ENCODE peak calls at places on chromosomes 3 and 15, in seven cellular contexts. G is hepatocyte, S is MM.1S, Q is GM23248, Y is GM23338, Z is SK-N-SH, D is HCT116. X is an unnamed sample.

GRCh38 chr3:10185804-10186762 is 21.4 kb downstream of the IRAK2 start:
- DNase-seq in Y (no peak), D (no peak), S (no peak), G (no peak), Z (no peak), Q (no peak), X (no peak)

GRCh38 chr15:71646767-71647478 is 163.4 kb upstream of the NR2E3 start:
- DNase-seq in G (no peak), S (no peak), Q (no peak), D (no peak), Y (no peak), Z (no peak), X (no peak)

GRCh38 chr3:149610351-149611105 is 47.3 kb downstream of the WWTR1 start:
- DNase-seq in Y (no peak), Z (no peak), Q (no peak), G (peak; percentile 24), S (no peak), D (no peak), X (no peak)

GRCh38 chr15:94237903-94238302 is 6.5 kb downstream of the MCTP2 start:
- DNase-seq in Q (no peak), Z (no peak), Y (no peak), G (no peak), S (no peak), D (no peak), X (no peak)

GRCh38 chr3:47573190-47574172 is 5.2 kb downstream of the CSPG5 start:
- DNase-seq in Q (no peak), D (no peak), Z (no peak), S (no peak), Y (no peak), G (no peak), X (peak; percentile 23)

GRCh38 chr15:62348528-62349087 is 183.5 kb upstream of the C2CD4B start:
- DNase-seq in Y (no peak), Q (no peak), G (no peak), S (no peak), D (no peak), Z (no peak), X (no peak)

GRCh38 chr3:129625071-129625874 is 18.8 kb upstream of the PLXND1 start:
- DNase-seq in Q (peak; percentile 21), S (no peak), Z (peak; percentile 47), G (no peak), D (no peak), Y (peak; percentile 65), X (no peak)

GRCh38 chr3:170517251-170517945 is 68.5 kb downstream of the SLC7A14 start:
- DNase-seq in S (no peak), D (no peak), G (no peak), Q (peak; percentile 46), Y (no peak), Z (no peak), X (no peak)

GRCh38 chr3:141070727-141071357 is 19.7 kb downstream of the SPSB4 start:
- DNase-seq in G (no peak), D (no peak), S (no peak), Y (peak; percentile 93), Z (peak; percentile 63), Q (no peak), X (peak; percentile 70)

GRCh38 chr3:138296639-138297038 is 33.0 kb downstream of the NME9 start:
- DNase-seq in G (no peak), Y (no peak), S (no peak), Z (no peak), Q (no peak), D (no peak), X (no peak)

GRCh38 chr3:126149960-126150515 is 30.3 kb downstream of the ALDH1L1 start:
- DNase-seq in Y (no peak), S (no peak), D (no peak), Z (no peak), Q (no peak), G (peak; percentile 2), X (no peak)

GRCh38 chr3:161444678-161445077 is 51.9 kb upstream of the OTOL1 start:
- DNase-seq in Z (no peak), S (no peak), D (no peak), Q (no peak), G (no peak), Y (no peak), X (no peak)

GRCh38 chr15:48680841-48681240 is 35.3 kb upstream of the FBN1 start:
- DNase-seq in Y (no peak), G (no peak), Z (no peak), D (no peak), S (no peak), Q (peak; percentile 93), X (no peak)

GRCh38 chr15:93372209-93372910 is 283.3 kb upstream of the RGMA start:
- DNase-seq in Y (no peak), Q (no peak), D (no peak), G (no peak), S (no peak), Z (no peak), X (no peak)

GRCh38 chr3:119293761-119294401 is at the start of gene ARHGAP31:
- DNase-seq in Q (peak; percentile 81), D (no peak), G (peak; percentile 72), S (peak; percentile 94), Z (peak; percentile 83), Y (peak; percentile 78), X (peak; percentile 73)

GRCh38 chr3:152719264-152719663 is 115.7 kb upstream of the P2RY1 start:
- DNase-seq in Z (peak; percentile 0), S (no peak), G (peak; percentile 59), Y (no peak), D (no peak), Q (peak; percentile 74), X (no peak)

GRCh38 chr3:127404614-127405598 is 117.1 kb upstream of the PRR20G start:
- DNase-seq in Y (no peak), Z (no peak), S (no peak), G (no peak), D (no peak), Q (no peak), X (no peak)
- TF ChIP-seq EZH2phosphoT487 in Y (no peak), Z (no peak), S (no peak), G (no peak), D (no peak), Q (no peak), X (no peak)

GRCh38 chr15:37087050-37087691 is 13.2 kb downstream of the MEIS2 start:
- DNase-seq in Z (no peak), Q (no peak), G (no peak), D (no peak), S (no peak), Y (no peak), X (no peak)
- TF ChIP-seq EZH2phosphoT487 in Z (no peak), Q (no peak), G (no peak), D (no peak), S (no peak), Y (no peak), X (no peak)

GRCh38 chr3:87209115-87209514 is 18.0 kb upstream of the CHMP2B start:
- DNase-seq in Q (no peak), Y (no peak), D (no peak), S (no peak), G (no peak), Z (no peak), X (no peak)

GRCh38 chr3:87207500-87207899 is 19.6 kb upstream of the CHMP2B start:
- DNase-seq in Q (peak; percentile 70), G (no peak), S (no peak), Z (no peak), Y (no peak), D (no peak), X (no peak)

GRCh38 chr3:87206635-87207034 is 20.5 kb upstream of the CHMP2B start:
- DNase-seq in Y (no peak), S (no peak), G (no peak), Q (peak; percentile 8), D (no peak), Z (no peak), X (no peak)

GRCh38 chr3:87203807-87204206 is 23.3 kb upstream of the CHMP2B start:
- DNase-seq in Z (no peak), Y (peak; percentile 17), G (no peak), S (no peak), D (no peak), Q (no peak), X (no peak)

GRCh38 chr3:87206070-87206469 is 21.0 kb upstream of the CHMP2B start:
- DNase-seq in S (no peak), G (peak; percentile 62), D (no peak), Y (no peak), Q (peak; percentile 83), Z (no peak), X (no peak)
- TF ChIP-seq EZH2phosphoT487 in S (no peak), G (no peak), D (no peak), Y (no peak), Q (no peak), Z (no peak), X (no peak)

DNA sequence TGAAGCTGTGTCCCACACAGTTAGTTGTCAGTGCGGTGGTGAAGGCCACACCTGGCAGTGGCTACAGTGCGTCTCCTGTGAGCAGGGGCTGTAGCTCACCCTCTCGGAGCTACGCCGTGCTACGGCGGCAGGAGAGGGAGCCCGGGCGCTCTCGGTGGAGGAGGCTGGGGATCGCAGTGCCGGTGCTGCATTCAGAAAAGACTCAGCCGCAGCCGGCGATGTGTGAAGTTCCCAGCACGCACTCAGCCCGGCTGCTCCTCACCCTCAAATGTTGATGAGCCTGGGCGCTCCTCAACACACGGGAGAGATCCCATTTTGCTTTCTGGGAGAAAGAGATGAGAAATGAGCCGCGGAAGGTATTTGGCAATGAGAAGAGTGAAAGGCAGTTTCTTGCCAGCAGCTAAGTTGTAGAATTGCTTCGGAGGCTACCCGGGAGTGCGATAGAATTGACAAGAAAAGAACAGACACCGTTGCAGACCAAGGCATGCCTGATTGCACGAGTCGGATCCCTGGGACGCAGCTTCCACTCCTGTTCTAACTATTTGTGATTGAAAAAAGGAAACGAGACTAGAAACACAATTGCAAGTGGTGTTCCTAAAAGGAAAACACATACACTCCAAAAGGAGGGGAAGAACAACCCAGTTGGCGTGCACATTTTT is at the start of gene UNC13C:
- DNase-seq in D (no peak), Y (peak; percentile 56), Q (peak; percentile 3), S (no peak), Z (peak; percentile 30), G (peak; percentile 51), X (peak; percentile 51)
- TF ChIP-seq EZH2phosphoT487 in D (no peak), Y (no peak), Q (no peak), S (no peak), Z (no peak), G (no peak), X (no peak)

DNA sequence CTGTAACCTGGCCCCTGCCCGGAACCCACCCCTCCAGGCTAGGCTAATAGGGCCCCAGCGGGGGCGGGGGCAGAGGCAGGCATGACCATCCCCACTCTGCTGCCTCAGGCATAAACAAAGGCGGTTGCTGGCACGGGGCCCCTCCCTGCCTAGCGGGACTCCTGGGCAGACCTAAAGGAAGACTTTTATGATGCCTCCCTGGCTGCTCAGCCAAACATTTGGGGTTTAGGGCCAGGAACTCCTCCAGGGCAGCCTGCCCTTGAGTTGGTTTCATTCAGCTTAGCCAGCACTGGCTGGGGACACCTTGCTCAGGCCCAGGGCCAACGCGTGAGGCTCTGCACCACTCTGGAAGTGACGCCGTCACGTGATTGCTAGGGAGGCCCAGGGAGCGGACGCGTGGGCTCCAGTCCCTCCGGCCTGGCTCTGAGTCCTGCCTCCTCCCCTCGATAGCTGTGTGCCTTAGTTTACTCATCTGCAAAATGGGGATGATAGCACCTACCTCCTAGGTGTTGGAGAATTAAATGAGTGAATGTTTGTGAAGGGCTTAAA is 27.8 kb downstream of the HDAC11 start:
- DNase-seq in D (no peak), G (peak; percentile 52), Z (peak; percentile 80), Q (peak; percentile 68), S (no peak), Y (peak; percentile 29), X (peak; percentile 37)
- TF ChIP-seq EZH2phosphoT487 in D (no peak), G (no peak), Z (no peak), Q (no peak), S (no peak), Y (no peak), X (no peak)